ENCODE peak calls at places on chromosomes 7 and 10, in six cellular contexts. G is H9, X is IMR-90, A is neuronal stem cell, T is trophoblast cell, L is H1. O is an unnamed sample.

GRCh38 chr10:132580617-132581016 is 43.0 kb downstream of the INPP5A start:
- DNase-seq in T (no peak), G (no peak), X (no peak), L (no peak), A (no peak), O (no peak)

GRCh38 chr10:5291501-5292195 is 73.1 kb upstream of the UCN3 start:
- DNase-seq in T (peak), G (no peak), A (no peak), X (peak), L (no peak), O (peak)

GRCh38 chr10:81248846-81249245 is 626.1 kb upstream of the NRG3 start:
- DNase-seq in G (no peak), T (no peak), L (no peak), X (no peak), A (no peak), O (peak)

GRCh38 chr7:40923631-40924030 is 779.3 kb downstream of the INHBA start:
- DNase-seq in T (no peak), X (no peak), A (no peak), G (no peak), L (no peak), O (no peak)

GRCh38 chr10:56715262-56715661 is 354.2 kb upstream of the ZWINT start:
- DNase-seq in T (no peak), X (no peak), G (no peak), L (no peak), A (no peak), O (no peak)

GRCh38 chr10:112082134-112082533 is 101.4 kb downstream of the GPAM start:
- DNase-seq in X (no peak), G (no peak), L (no peak), A (no peak), T (no peak), O (no peak)

GRCh38 chr7:66157060-66157459 is 42.4 kb downstream of the CRCP start:
- DNase-seq in L (no peak), G (no peak), T (no peak), A (no peak), X (no peak), O (no peak)

GRCh38 chr7:137919987-137920386 is 73.2 kb upstream of the DGKI start:
- DNase-seq in G (no peak), X (no peak), L (no peak), T (peak), A (no peak), O (no peak)

GRCh38 chr7:26937306-26937705 is 72.9 kb upstream of the SKAP2 start:
- DNase-seq in L (no peak), A (no peak), X (no peak), G (no peak), T (no peak), O (no peak)

GRCh38 chr7:5633161-5634106 is 148.0 kb downstream of the RNF216 start:
- DNase-seq in L (no peak), G (peak), T (no peak), X (no peak), A (no peak), O (no peak)

GRCh38 chr7:44284216-44284615 is 41.2 kb downstream of the CAMK2B start:
- DNase-seq in L (peak), G (peak), X (peak), T (no peak), A (no peak), O (no peak)

GRCh38 chr10:51246156-51246555 is 171.9 kb downstream of the PRKG1 start:
- DNase-seq in X (no peak), G (no peak), A (no peak), L (no peak), T (peak), O (no peak)

GRCh38 chr7:142587578-142588191 is 161.6 kb upstream of the PRSS1 start:
- DNase-seq in T (peak), X (peak), L (no peak), A (peak), G (peak), O (peak)

GRCh38 chr10:132664407-132664806 is 121.5 kb downstream of the NKX6-2 start:
- DNase-seq in T (no peak), G (no peak), X (no peak), A (no peak), L (no peak), O (no peak)

GRCh38 chr7:152887191-152887590 is 127.6 kb downstream of the ACTR3B start:
- DNase-seq in T (no peak), A (no peak), G (no peak), L (no peak), X (no peak), O (no peak)

GRCh38 chr10:100923580-100923979 is 10.8 kb downstream of the SLF2 start:
- DNase-seq in G (no peak), L (no peak), X (no peak), T (peak), A (no peak), O (no peak)

GRCh38 chr10:16792675-16793074 is 24.5 kb downstream of the RSU1 start:
- DNase-seq in L (no peak), X (peak), A (no peak), G (no peak), T (peak), O (peak)

GRCh38 chr7:151844080-151844827 is 32.7 kb downstream of the PRKAG2 start:
- DNase-seq in G (no peak), A (no peak), X (peak), T (peak), L (no peak), O (no peak)

GRCh38 chr10:99619090-99619800 is 994 bp downstream of the SLC25A28 start:
- DNase-seq in L (no peak), X (peak), A (no peak), T (no peak), G (no peak), O (peak)

GRCh38 chr10:21297525-21298383 is 227.7 kb downstream of the SKIDA1 start:
- DNase-seq in X (no peak), A (no peak), G (no peak), T (no peak), L (no peak), O (no peak)

GRCh38 chr10:30645340-30645827 is 15.8 kb upstream of the LYZL2 start:
- DNase-seq in L (peak), X (peak), A (peak), G (peak), T (peak), O (peak)

GRCh38 chr10:36450385-36450784 is 675.0 kb upstream of the ANKRD30A start:
- DNase-seq in X (peak), T (no peak), A (no peak), L (no peak), G (no peak), O (peak)

GRCh38 chr7:99196536-99197288 is 11.2 kb downstream of the KPNA7 start:
- DNase-seq in X (peak), L (no peak), G (no peak), A (no peak), T (no peak), O (peak)

DNA sequence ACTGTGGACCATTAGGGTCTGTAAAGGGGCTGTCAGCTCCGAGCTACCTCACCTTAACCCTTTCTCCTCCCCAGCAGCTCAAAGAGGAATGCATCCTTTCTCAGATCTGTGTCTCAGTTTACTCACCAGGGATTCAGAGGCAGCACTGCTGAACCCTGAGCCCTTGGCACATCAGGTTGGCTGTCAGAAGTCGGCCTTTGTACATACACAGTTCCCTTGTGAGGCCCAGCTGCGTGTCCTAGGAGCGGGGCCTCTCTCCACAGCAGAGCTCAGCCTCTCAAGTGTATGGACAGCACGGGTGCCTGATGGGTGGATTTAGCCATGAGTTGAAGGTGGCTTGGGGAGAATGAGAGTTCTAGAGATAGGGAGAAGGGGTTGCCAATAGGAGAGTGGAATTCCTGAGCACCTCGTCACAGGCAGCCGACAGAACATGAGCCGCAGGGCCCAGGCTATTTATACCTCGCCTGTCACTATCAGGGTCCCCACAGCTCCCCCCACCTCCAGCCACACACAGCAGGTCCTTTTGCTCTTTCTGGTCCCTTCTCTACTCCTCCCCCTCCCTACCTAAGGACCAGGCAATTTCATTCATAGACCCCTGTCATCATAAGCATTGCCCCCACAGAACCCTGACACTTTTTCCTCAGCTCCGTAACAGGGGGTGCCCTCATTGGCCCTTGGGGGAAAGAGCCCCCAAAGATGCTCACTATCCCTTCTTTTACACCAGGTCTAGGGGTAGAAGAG is 2.1 kb upstream of the FLNC start:
- DNase-seq in T (peak), X (peak), A (no peak), G (no peak), L (no peak), O (peak)
- H3K9ac ChIP-seq in T (no peak), X (peak), A (no peak), G (no peak), L (no peak), O (peak)

GRCh38 chr7:148480479-148481146 is 110.0 kb upstream of the C7orf33 start:
- DNase-seq in G (no peak), T (no peak), X (no peak), L (no peak), A (no peak), O (no peak)
- H4K91ac ChIP-seq in G (no peak), T (peak), X (no peak), L (no peak), A (no peak), O (no peak)

GRCh38 chr7:116525913-116526857 is 1.3 kb downstream of the CAV1 start:
- DNase-seq in A (peak), T (peak), X (peak), G (peak), L (peak), O (peak)

GRCh38 chr7:116524221-116524608 is 621 bp upstream of the CAV1 start:
- DNase-seq in T (no peak), X (no peak), G (no peak), A (no peak), L (no peak), O (no peak)

GRCh38 chr7:116526897-116527296 is 2.1 kb downstream of the CAV1 start:
- DNase-seq in X (no peak), G (no peak), L (no peak), T (no peak), A (no peak), O (peak)

GRCh38 chr7:116525298-116525912 is 569 bp downstream of the CAV1 start:
- DNase-seq in A (no peak), L (no peak), G (peak), T (peak), X (no peak), O (peak)

DNA sequence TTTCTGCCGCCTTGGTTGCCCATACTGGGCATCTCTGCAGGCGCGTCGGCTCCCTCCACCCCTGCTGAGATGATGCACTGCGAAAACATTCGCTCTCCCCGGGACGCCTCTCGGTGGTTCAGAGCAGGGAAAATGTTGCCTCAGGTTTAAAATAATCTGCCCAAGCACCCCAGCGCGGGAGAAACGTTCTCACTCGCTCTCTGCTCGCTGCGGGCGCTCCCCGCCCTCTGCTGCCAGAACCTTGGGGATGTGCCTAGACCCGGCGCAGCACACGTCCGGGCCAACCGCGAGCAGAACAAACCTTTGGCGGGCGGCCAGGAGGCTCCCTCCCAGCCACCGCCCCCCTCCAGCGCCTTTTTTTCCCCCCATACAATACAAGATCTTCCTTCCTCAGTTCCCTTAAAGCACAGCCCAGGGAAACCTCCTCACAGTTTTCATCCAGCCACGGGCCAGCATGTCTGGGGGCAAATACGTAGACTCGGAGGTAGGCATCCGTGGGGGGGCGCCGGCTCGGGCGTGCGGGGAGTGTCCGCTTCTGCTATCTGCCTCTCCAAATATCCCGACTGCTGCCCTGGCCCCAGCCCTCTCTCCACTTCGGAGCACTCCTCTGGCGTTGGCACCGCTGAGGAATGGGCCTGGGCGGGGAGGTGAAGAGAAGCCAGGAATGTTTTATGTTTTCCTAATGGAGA is at the start of gene CAV1:
- DNase-seq in L (peak), T (peak), A (no peak), G (peak), X (peak), O (peak)
- H3K9ac ChIP-seq in L (no peak), T (peak), A (peak), G (peak), X (peak), O (peak)

DNA sequence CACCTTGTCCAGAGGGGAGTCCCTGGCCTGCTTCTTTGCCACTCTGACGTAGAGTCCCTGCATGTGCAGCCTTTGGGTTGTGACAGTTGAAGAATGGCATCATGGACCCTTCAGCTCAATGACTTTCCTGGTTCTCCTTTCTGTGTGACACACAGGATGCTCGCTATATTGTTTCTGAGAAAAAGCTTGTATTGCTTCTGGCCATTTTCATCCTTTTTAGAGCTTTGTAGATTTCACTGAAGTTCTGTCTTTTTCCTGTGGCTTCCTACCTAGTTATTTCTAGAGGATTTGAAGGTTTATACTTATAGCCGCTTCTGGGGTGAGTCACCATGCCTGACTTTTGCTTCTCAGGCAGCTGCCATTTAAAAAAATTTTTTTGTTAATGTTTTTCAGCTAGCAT is 27.0 kb downstream of the SND1 start:
- DNase-seq in T (no peak), L (no peak), G (no peak), A (no peak), X (peak), O (peak)
- H4K91ac ChIP-seq in T (no peak), L (no peak), G (no peak), A (no peak), X (peak), O (no peak)

GRCh38 chr7:926061-927030 is 28.1 kb downstream of the ADAP1 start:
- DNase-seq in X (no peak), L (peak), T (no peak), G (no peak), A (no peak), O (no peak)
- H3K9ac ChIP-seq in X (no peak), L (no peak), T (no peak), G (no peak), A (no peak), O (no peak)

DNA sequence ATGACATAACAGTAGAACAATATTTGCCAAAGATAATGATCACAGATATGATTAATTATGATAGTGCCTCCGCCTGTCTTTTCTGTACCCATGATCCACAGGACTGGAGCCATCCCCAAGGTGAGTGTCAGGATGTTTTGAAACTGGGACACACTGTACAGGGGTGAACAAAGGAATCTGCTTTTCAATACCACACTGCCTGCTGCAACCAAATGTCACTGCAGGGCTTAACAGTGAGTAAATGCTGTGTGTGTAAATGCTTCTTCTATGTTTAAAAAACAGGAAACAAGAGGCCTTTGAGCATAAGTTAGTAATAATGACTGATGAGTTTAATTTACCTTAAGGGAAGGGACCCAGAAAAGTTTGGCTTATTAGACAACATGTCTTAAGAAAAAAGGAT is 65.2 kb downstream of the HBP1 start:
- DNase-seq in G (no peak), T (no peak), A (no peak), L (no peak), X (no peak), O (no peak)
- H4K91ac ChIP-seq in G (no peak), T (no peak), A (no peak), L (no peak), X (no peak), O (no peak)